ENCODE peak calls at places on chromosomes 6 and 20, in five cellular contexts. O is CD4-positive, alpha-beta T cell; U is HL-60; Y is T-helper 17 cell; S is suprapubic skin. Q is an unnamed sample.
A peak's percentile ranks its signal among the peaks of the same experiment; 100 is the strongest.

GRCh38 chr6:71367763-71368162 is 79.2 kb downstream of the OGFRL1 start:
- DNase-seq in O (no peak), U (no peak), Y (no peak), S (no peak), Q (no peak)

GRCh38 chr6:26531897-26532296 is 6.3 kb upstream of the HMGN4 start:
- DNase-seq in O (no peak), U (no peak), Y (no peak), S (no peak), Q (no peak)

GRCh38 chr6:114580882-114581281 is 238.1 kb upstream of the HS3ST5 start:
- DNase-seq in O (no peak), U (no peak), Y (no peak), S (no peak), Q (no peak)

GRCh38 chr6:45462190-45463134 is 84.7 kb upstream of the SUPT3H start:
- DNase-seq in O (no peak), U (no peak), Y (no peak), S (no peak), Q (no peak)

GRCh38 chr20:49582413-49583334 is 14.7 kb upstream of the PTGIS start:
- DNase-seq in O (no peak), U (no peak), Y (no peak), S (no peak), Q (no peak)

GRCh38 chr20:58870293-58871014 is 17.9 kb downstream of the GNAS start:
- DNase-seq in O (peak; percentile 50), U (no peak), Y (peak; percentile 48), S (no peak), Q (peak; percentile 82)

GRCh38 chr6:26555505-26556262 is 17.5 kb downstream of the HMGN4 start:
- DNase-seq in O (no peak), U (no peak), Y (no peak), S (no peak), Q (no peak)

GRCh38 chr6:99514089-99514488 is 1.1 kb downstream of the USP45 start:
- DNase-seq in O (no peak), U (no peak), Y (no peak), S (no peak), Q (no peak)

GRCh38 chr6:124433369-124434064 is 528.7 kb upstream of the RNF217 start:
- DNase-seq in O (no peak), U (no peak), Y (no peak), S (no peak), Q (no peak)

GRCh38 chr20:57383447-57384347 is 7.5 kb upstream of the RBM38 start:
- DNase-seq in O (no peak), U (no peak), Y (no peak), S (no peak), Q (no peak)

GRCh38 chr6:85008311-85009015 is 244.1 kb upstream of the TBX18 start:
- DNase-seq in O (no peak), U (no peak), Y (no peak), S (no peak), Q (no peak)

GRCh38 chr6:143727035-143727434 is 49.3 kb downstream of the PHACTR2 start:
- DNase-seq in O (no peak), U (no peak), Y (no peak), S (no peak), Q (no peak)

GRCh38 chr20:9287826-9288225 is 218.9 kb downstream of the PLCB4 start:
- DNase-seq in O (no peak), U (no peak), Y (no peak), S (no peak), Q (no peak)

GRCh38 chr6:28489366-28490190 is 26.0 kb downstream of the GPX6 start:
- DNase-seq in O (peak; percentile 16), U (peak; percentile 55), Y (no peak), S (no peak), Q (peak; percentile 82)

GRCh38 chr6:45697605-45698004 is 318.1 kb downstream of the CLIC5 start:
- DNase-seq in O (no peak), U (peak; percentile 96), Y (no peak), S (no peak), Q (no peak)

GRCh38 chr6:150998992-150999975 is 133.8 kb downstream of the MTHFD1L start:
- DNase-seq in O (no peak), U (no peak), Y (no peak), S (no peak), Q (no peak)

GRCh38 chr6:87907521-87907920 is 140.1 kb upstream of the SPACA1 start:
- DNase-seq in O (no peak), U (peak; percentile 45), Y (no peak), S (no peak), Q (no peak)

GRCh38 chr20:33490023-33490933 is at the start of gene CBFA2T2:
- DNase-seq in O (no peak), U (peak; percentile 38), Y (no peak), S (peak; percentile 87), Q (peak; percentile 67)

GRCh38 chr6:87155920-87156600 is 695 bp downstream of the ZNF292 start:
- DNase-seq in O (peak; percentile 13), U (peak; percentile 33), Y (peak; percentile 44), S (peak; percentile 82), Q (peak; percentile 71)

GRCh38 chr6:36038120-36038876 is 10.7 kb downstream of the MAPK14 start:
- DNase-seq in O (no peak), U (no peak), Y (no peak), S (no peak), Q (peak; percentile 33)

GRCh38 chr20:13492001-13492480 is 146.7 kb downstream of the TASP1 start:
- DNase-seq in O (no peak), U (no peak), Y (no peak), S (peak; percentile 83), Q (peak; percentile 14)

GRCh38 chr6:106272289-106272688 is 53.3 kb downstream of the ATG5 start:
- DNase-seq in O (no peak), U (no peak), Y (no peak), S (no peak), Q (no peak)

GRCh38 chr6:30685157-30685976 is 1.1 kb downstream of the PPP1R18 start:
- DNase-seq in O (no peak), U (no peak), Y (no peak), S (no peak), Q (no peak)

GRCh38 chr6:119090256-119090655 is 11.8 kb upstream of the FAM184A start:
- DNase-seq in O (no peak), U (no peak), Y (no peak), S (no peak), Q (no peak)

GRCh38 chr6:47669684-47670515 is 28.5 kb upstream of the ADGRF4 start:
- DNase-seq in O (no peak), U (no peak), Y (no peak), S (no peak), Q (no peak)

GRCh38 chr20:23299673-23300050 is 50.9 kb upstream of the NXT1 start:
- DNase-seq in O (no peak), U (no peak), Y (no peak), S (no peak), Q (peak; percentile 7)

GRCh38 chr6:88650029-88650619 is 313.3 kb downstream of the RNGTT start:
- DNase-seq in O (no peak), U (no peak), Y (no peak), S (no peak), Q (no peak)

GRCh38 chr6:54194067-54194466 is 82.8 kb downstream of the MLIP start:
- DNase-seq in O (no peak), U (no peak), Y (no peak), S (no peak), Q (no peak)

GRCh38 chr20:13991311-13991710 is 897 bp upstream of the SEL1L2 start:
- DNase-seq in O (no peak), U (no peak), Y (no peak), S (no peak), Q (no peak)

GRCh38 chr6:49565261-49565660 is 14.8 kb downstream of the C6orf141 start:
- DNase-seq in O (no peak), U (no peak), Y (no peak), S (no peak), Q (no peak)

GRCh38 chr6:52227495-52227894 is 16.8 kb downstream of the IL17F start:
- DNase-seq in O (no peak), U (no peak), Y (no peak), S (no peak), Q (no peak)

GRCh38 chr6:57252975-57253374 is 30.9 kb upstream of the RAB23 start:
- DNase-seq in O (no peak), U (no peak), Y (no peak), S (no peak), Q (peak; percentile 33)

GRCh38 chr6:151413372-151414145 is 22.2 kb upstream of the ZBTB2 start:
- DNase-seq in O (peak; percentile 52), U (no peak), Y (peak; percentile 45), S (no peak), Q (no peak)

GRCh38 chr6:125780540-125781306 is 10.0 kb upstream of the NCOA7 start:
- DNase-seq in O (peak; percentile 47), U (peak; percentile 62), Y (peak; percentile 21), S (no peak), Q (peak; percentile 76)

GRCh38 chr6:39812853-39813533 is 20.8 kb downstream of the DAAM2 start:
- DNase-seq in O (no peak), U (no peak), Y (no peak), S (no peak), Q (peak; percentile 33)

GRCh38 chr20:49320460-49320859 is 42.6 kb upstream of the ZNFX1 start:
- DNase-seq in O (no peak), U (no peak), Y (no peak), S (no peak), Q (peak; percentile 34)

Q was measured in testis.